ENCODE peak calls at places on chromosome 11, in seven cellular contexts. X is CD4-positive, alpha-beta memory T cell; V is neural progenitor cell; C is CD8-positive, alpha-beta T cell; P is esophagus muscularis mucosa; N is thoracic aorta; Y is body of pancreas. J is an unnamed sample.
A peak's percentile ranks its signal among the peaks of the same experiment; 100 is the strongest.

GRCh38 chr11:129417458-129417857 is 41.8 kb downstream of the BARX2 start:
- DNase-seq in X (no peak), V (no peak), C (no peak), P (no peak), N (no peak), Y (no peak), J (no peak)

GRCh38 chr11:1224109-1224485 is 1.2 kb downstream of the MUC5B start:
- DNase-seq in X (peak; percentile 14), V (no peak), C (no peak), P (no peak), N (no peak), Y (no peak), J (no peak)

GRCh38 chr11:130606181-130606580 is 157.7 kb downstream of the ADAMTS15 start:
- DNase-seq in X (no peak), V (no peak), C (no peak), P (no peak), N (no peak), Y (no peak), J (no peak)

GRCh38 chr11:85946221-85946620 is 91.0 kb downstream of the CCDC83 start:
- DNase-seq in X (no peak), V (no peak), C (no peak), P (no peak), N (no peak), Y (no peak), J (no peak)

GRCh38 chr11:86205415-86206268 is 38.9 kb upstream of the EED start:
- DNase-seq in X (no peak), V (no peak), C (no peak), P (no peak), N (no peak), Y (peak; percentile 29), J (no peak)

GRCh38 chr11:22304337-22304961 is 33.7 kb upstream of the SLC17A6 start:
- DNase-seq in X (no peak), V (peak; percentile 55), C (no peak), P (no peak), N (no peak), Y (no peak), J (no peak)

GRCh38 chr11:34242037-34242625 is 115.7 kb downstream of the ABTB2 start:
- DNase-seq in X (no peak), V (no peak), C (no peak), P (no peak), N (no peak), Y (no peak), J (no peak)

GRCh38 chr11:15981292-15981691 is 375.1 kb downstream of the SOX6 start:
- DNase-seq in X (no peak), V (no peak), C (no peak), P (no peak), N (no peak), Y (no peak), J (no peak)

GRCh38 chr11:10307411-10308207 is 2.7 kb downstream of the ADM start:
- DNase-seq in X (peak; percentile 84), V (peak; percentile 89), C (peak; percentile 75), P (peak; percentile 94), N (peak; percentile 60), Y (peak; percentile 83), J (peak; percentile 85)

GRCh38 chr11:134958336-134958640 is 546.2 kb upstream of the B3GAT1 start:
- DNase-seq in X (no peak), V (no peak), C (no peak), P (peak; percentile 89), N (no peak), Y (no peak), J (no peak)
- H3K9me3 ChIP-seq in X (no peaks in the 10 kb centered on the region), V (no peaks in the 10 kb centered on the region), C (no peaks in the 10 kb centered on the region), P (no peaks in the 10 kb centered on the region), N (no peaks in the 10 kb centered on the region), Y (no peaks in the 10 kb centered on the region), J (no peaks in the 10 kb centered on the region)

GRCh38 chr11:44729065-44729464 is 2.3 kb downstream of the TSPAN18 start:
- DNase-seq in X (no peak), V (peak; percentile 73), C (no peak), P (no peak), N (no peak), Y (no peak), J (no peak)

GRCh38 chr11:44732564-44732963 is 5.8 kb downstream of the TSPAN18 start:
- DNase-seq in X (no peak), V (no peak), C (no peak), P (no peak), N (no peak), Y (no peak), J (no peak)

GRCh38 chr11:44731685-44732411 is 5.1 kb downstream of the TSPAN18 start:
- DNase-seq in X (no peak), V (no peak), C (no peak), P (no peak), N (no peak), Y (no peak), J (no peak)

GRCh38 chr11:44729718-44730117 is 3.0 kb downstream of the TSPAN18 start:
- DNase-seq in X (no peak), V (no peak), C (no peak), P (no peak), N (no peak), Y (no peak), J (no peak)

GRCh38 chr11:44730775-44731174 is 4.0 kb downstream of the TSPAN18 start:
- DNase-seq in X (no peak), V (no peak), C (no peak), P (no peak), N (no peak), Y (no peak), J (no peak)
- H3K9me3 ChIP-seq in X (no peaks in the 10 kb centered on the region), V (no peaks in the 10 kb centered on the region), C (no peaks in the 10 kb centered on the region), P (no peaks in the 10 kb centered on the region), N (no peaks in the 10 kb centered on the region), Y (no peaks in the 10 kb centered on the region), J (no peaks in the 10 kb centered on the region)

DNA sequence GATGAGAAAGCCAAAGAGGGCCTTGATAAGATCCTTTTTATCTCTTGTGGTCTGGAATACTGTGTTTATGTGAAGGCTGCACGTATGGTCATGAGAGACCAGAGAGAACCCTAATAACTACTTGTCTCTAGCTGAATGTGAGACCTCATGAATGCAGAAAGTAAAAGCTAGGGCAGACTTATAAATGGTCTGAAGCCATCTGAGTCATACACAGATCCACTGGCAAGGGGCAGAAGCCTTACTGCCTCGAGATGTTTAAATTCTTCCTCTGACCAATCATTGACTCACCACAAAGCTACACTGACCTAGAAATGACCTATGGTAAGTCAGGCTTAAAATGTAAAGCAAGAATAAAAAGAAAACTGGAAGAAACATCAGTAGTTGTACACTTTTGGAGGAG is 22.7 kb upstream of the OR4B1 start:
- DNase-seq in X (no peak), V (no peak), C (no peak), P (no peak), N (no peak), Y (no peak), J (no peak)
- H3K9me3 ChIP-seq in X (peaks cover 11% of the 10 kb centered on the region), V (peaks cover 11% of the 10 kb centered on the region), C (no peaks in the 10 kb centered on the region), P (peaks cover 26% of the 10 kb centered on the region), N (no peaks in the 10 kb centered on the region), Y (no peaks in the 10 kb centered on the region), J (no peaks in the 10 kb centered on the region)

GRCh38 chr11:99509863-99510262 is 489.1 kb downstream of the CNTN5 start:
- DNase-seq in X (no peak), V (no peak), C (no peak), P (no peak), N (no peak), Y (no peak), J (no peak)
- H3K9me3 ChIP-seq in X (no peaks in the 10 kb centered on the region), V (no peaks in the 10 kb centered on the region), C (no peaks in the 10 kb centered on the region), P (no peaks in the 10 kb centered on the region), N (no peaks in the 10 kb centered on the region), Y (no peaks in the 10 kb centered on the region), J (no peaks in the 10 kb centered on the region)

GRCh38 chr11:101030692-101031091 is 98.9 kb downstream of the PGR start:
- DNase-seq in X (no peak), V (no peak), C (no peak), P (no peak), N (no peak), Y (no peak), J (no peak)

GRCh38 chr11:101034076-101034475 is 95.5 kb downstream of the PGR start:
- DNase-seq in X (no peak), V (peak; percentile 3), C (no peak), P (no peak), N (no peak), Y (peak; percentile 46), J (no peak)

GRCh38 chr11:101030015-101030414 is 99.6 kb downstream of the PGR start:
- DNase-seq in X (no peak), V (no peak), C (no peak), P (no peak), N (no peak), Y (no peak), J (no peak)

GRCh38 chr11:101031713-101032112 is 97.9 kb downstream of the PGR start:
- DNase-seq in X (no peak), V (no peak), C (no peak), P (no peak), N (no peak), Y (no peak), J (no peak)

DNA sequence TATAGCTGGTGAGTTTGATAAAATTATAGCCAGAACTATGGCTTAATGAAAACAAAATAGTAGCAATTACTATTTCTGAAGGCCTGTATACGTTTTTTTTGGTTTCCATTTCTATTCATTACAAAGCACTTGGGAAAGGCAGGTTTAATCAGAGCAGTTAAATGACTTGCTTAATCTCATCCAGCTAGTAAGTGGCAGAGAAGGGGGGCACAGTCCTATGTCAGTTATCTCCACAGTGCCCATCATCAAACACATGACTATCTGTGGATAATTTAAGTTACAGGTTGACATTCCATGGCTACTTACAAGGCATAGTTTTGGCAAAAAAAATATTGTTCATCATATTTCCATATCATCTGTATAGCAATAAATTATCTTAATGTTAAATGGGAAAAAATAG is 93.7 kb downstream of the PGR start:
- DNase-seq in X (no peak), V (no peak), C (no peak), P (no peak), N (no peak), Y (no peak), J (no peak)
- H3K9me3 ChIP-seq in X (no peaks in the 10 kb centered on the region), V (no peaks in the 10 kb centered on the region), C (no peaks in the 10 kb centered on the region), P (no peaks in the 10 kb centered on the region), N (no peaks in the 10 kb centered on the region), Y (no peaks in the 10 kb centered on the region), J (no peaks in the 10 kb centered on the region)

DNA sequence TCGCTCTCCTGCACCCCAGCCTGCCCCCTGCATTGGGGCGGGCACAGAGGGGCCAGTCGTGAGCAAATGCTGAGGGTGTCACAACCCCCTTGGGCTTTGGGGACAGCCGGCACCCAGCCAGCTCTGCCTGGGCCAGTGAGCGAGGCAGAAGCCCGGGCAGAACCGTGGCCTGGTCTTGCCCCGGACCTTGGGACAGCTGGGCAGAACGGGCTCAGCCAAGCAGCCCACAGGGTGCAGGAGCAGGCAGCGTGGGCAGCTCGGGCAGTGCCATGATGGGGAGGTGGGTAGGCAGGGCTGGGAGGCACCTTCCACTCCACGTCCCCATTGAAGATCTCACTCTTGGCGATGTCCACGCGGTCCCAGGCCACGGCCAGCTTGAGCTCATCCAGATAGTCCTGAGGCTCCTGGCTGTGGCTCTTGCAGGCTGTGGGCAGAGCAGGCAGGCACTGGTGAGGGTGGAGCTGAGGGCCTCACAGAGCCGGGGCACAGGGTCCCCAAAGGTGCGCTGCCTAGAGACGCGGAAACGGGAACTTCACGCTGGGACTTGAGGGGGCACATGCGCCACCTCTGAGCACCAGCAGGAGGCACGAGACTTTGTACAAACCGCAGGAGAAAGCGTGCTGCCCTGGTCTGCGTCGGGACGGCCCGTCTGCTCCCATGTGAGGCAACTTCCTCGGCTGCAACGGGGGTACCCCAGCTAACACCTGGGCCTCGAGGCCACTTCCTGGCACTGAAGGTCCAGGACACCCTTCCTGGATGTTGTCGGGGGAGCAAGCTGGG is 15.2 kb downstream of the TSSC4 start:
- DNase-seq in X (no peak), V (no peak), C (no peak), P (no peak), N (no peak), Y (no peak), J (no peak)
- H3K9me3 ChIP-seq in X (no peaks in the 10 kb centered on the region), V (no peaks in the 10 kb centered on the region), C (no peaks in the 10 kb centered on the region), P (no peaks in the 10 kb centered on the region), N (no peaks in the 10 kb centered on the region), Y (no peaks in the 10 kb centered on the region), J (no peaks in the 10 kb centered on the region)